ENCODE peak calls at places on chromosome 1, in ten cellular contexts. I is NCI-H1048; U is GM18507; L is AG09319; J is putamen; M is PC-3; H is left colon; S is stimulated activated CD8-positive, alpha-beta memory T cell treated with anti-CD3 and anti-CD28 coated beads, Interleukin-4, amount 100 ng/mL, for 1 hour; V is right atrium auricular region; A is amniotic stem cell. C is an unnamed sample.

GRCh38 chr1:115714572-115715141 is 53.9 kb downstream of the CASQ2 start:
- DNase-seq in I (no peak), S (no peak), M (peak), A (no peak), L (no peak), H (peak), J (no peak), V (no peak), U (no peak), C (no peak)

GRCh38 chr1:63847308-63847910 is 73.6 kb downstream of the ROR1 start:
- DNase-seq in U (no peak), A (no peak), I (no peak), H (no peak), S (no peak), J (peak), M (peak), V (no peak), L (no peak), C (no peak)

GRCh38 chr1:57133686-57134085 is 167.9 kb upstream of the C8B start:
- DNase-seq in H (no peak), M (no peak), L (no peak), V (no peak), I (no peak), S (no peak), U (no peak), J (no peak), A (no peak), C (no peak)

GRCh38 chr1:16013220-16013907 is 4.5 kb downstream of the HSPB7 start:
- DNase-seq in L (no peak), M (peak), H (peak), V (peak), I (no peak), S (no peak), U (no peak), J (no peak), A (peak), C (peak)

GRCh38 chr1:12616709-12617373 is 1.2 kb downstream of the DHRS3 start:
- DNase-seq in M (peak), J (no peak), U (no peak), L (no peak), I (no peak), V (no peak), S (no peak), H (peak), A (no peak), C (no peak)

GRCh38 chr1:240732390-240732789 is 120.4 kb upstream of the GREM2 start:
- DNase-seq in I (peak), S (no peak), J (peak), L (peak), A (peak), U (no peak), V (no peak), H (no peak), M (peak), C (peak)

GRCh38 chr1:110267260-110267659 is 57.1 kb downstream of the KCNC4 start:
- DNase-seq in J (no peak), M (no peak), V (no peak), S (no peak), I (no peak), H (no peak), L (no peak), A (no peak), U (no peak), C (no peak)

GRCh38 chr1:161180643-161181042 is 3.3 kb upstream of the B4GALT3 start:
- DNase-seq in J (no peak), V (no peak), U (no peak), M (peak), A (no peak), S (no peak), I (no peak), H (no peak), L (no peak), C (no peak)

GRCh38 chr1:31763671-31764306 is 351 bp downstream of the ADGRB2 start:
- DNase-seq in A (no peak), M (no peak), I (no peak), L (no peak), H (no peak), U (no peak), S (no peak), V (no peak), J (no peak), C (peak)

GRCh38 chr1:151846686-151847227 is 6.8 kb downstream of the THEM5 start:
- DNase-seq in S (no peak), M (no peak), I (no peak), J (no peak), L (no peak), U (no peak), H (no peak), A (no peak), V (no peak), C (no peak)

C was measured in GM20000.